ENCODE peak calls at places on chromosomes 7 and 10, in six cellular contexts. G is cardiac muscle cell; P is T-helper 2 cell; H is amygdala; I is stimulated activated CD8-positive, alpha-beta memory T cell treated with anti-CD3 and anti-CD28 coated beads, Interleukin-7, amount 100 ng/mL, for 4 hours; F is brain microvascular endothelial cell. N is an unnamed sample.

GRCh38 chr10:77357611-77358010 is 280.0 kb downstream of the KCNMA1 start:
- DNase-seq in G (peak), P (no peak), H (no peak), I (no peak), F (no peak), N (no peak)

GRCh38 chr7:16028103-16028502 is 341.6 kb upstream of the MEOX2 start:
- DNase-seq in G (peak), P (no peak), H (no peak), I (no peak), F (peak), N (no peak)

GRCh38 chr7:74288034-74288881 is 949 bp upstream of the CLIP2 start:
- DNase-seq in G (peak), P (no peak), H (no peak), I (no peak), F (no peak), N (no peak)

GRCh38 chr10:69446650-69447151 is 4.6 kb upstream of the TSPAN15 start:
- DNase-seq in G (peak), P (no peak), H (no peak), I (no peak), F (peak), N (no peak)

GRCh38 chr7:148650232-148650858 is 48.4 kb upstream of the CUL1 start:
- DNase-seq in G (peak), P (no peak), H (no peak), I (no peak), F (no peak), N (no peak)

GRCh38 chr7:131072505-131073091 is 255.1 kb upstream of the MKLN1 start:
- DNase-seq in G (peak), P (no peak), H (no peak), I (no peak), F (no peak), N (no peak)

GRCh38 chr10:104622175-104622574 is 18.9 kb upstream of the SORCS3 start:
- DNase-seq in G (no peak), P (no peak), H (no peak), I (no peak), F (no peak), N (no peak)

GRCh38 chr10:75987610-75988009 is 556.2 kb downstream of the LRMDA start:
- DNase-seq in G (peak), P (no peak), H (no peak), I (no peak), F (peak), N (no peak)

GRCh38 chr7:158585721-158586498 is 1.7 kb downstream of the PTPRN2 start:
- DNase-seq in G (no peak), P (no peak), H (no peak), I (no peak), F (no peak), N (no peak)

GRCh38 chr10:119375574-119376265 is 166.8 kb downstream of the RGS10 start:
- DNase-seq in G (peak), P (no peak), H (no peak), I (no peak), F (no peak), N (no peak)

GRCh38 chr7:35258125-35258890 is 4.4 kb upstream of the TBX20 start:
- DNase-seq in G (peak), P (no peak), H (no peak), I (no peak), F (no peak), N (no peak)

GRCh38 chr7:77281780-77282478 is 82.3 kb upstream of the FGL2 start:
- DNase-seq in G (no peak), P (no peak), H (no peak), I (no peak), F (no peak), N (no peak)

GRCh38 chr7:97078023-97078988 is 39.2 kb upstream of the SDHAF3 start:
- DNase-seq in G (no peak), P (no peak), H (no peak), I (no peak), F (no peak), N (no peak)

GRCh38 chr7:102093599-102094001 is 193.1 kb upstream of the SH2B2 start:
- DNase-seq in G (no peak), P (no peak), H (no peak), I (no peak), F (no peak), N (no peak)

GRCh38 chr7:121138262-121138933 is 149.9 kb downstream of the CPED1 start:
- DNase-seq in G (peak), P (no peak), H (no peak), I (no peak), F (no peak), N (no peak)

GRCh38 chr7:16754869-16755317 is 1.3 kb downstream of the TSPAN13 start:
- DNase-seq in G (no peak), P (no peak), H (no peak), I (no peak), F (no peak), N (no peak)

GRCh38 chr7:107291434-107291833 is 122.6 kb downstream of the HBP1 start:
- DNase-seq in G (no peak), P (no peak), H (no peak), I (no peak), F (no peak), N (no peak)

GRCh38 chr7:49773939-49774458 is 561 bp downstream of the VWC2 start:
- DNase-seq in G (no peak), P (no peak), H (no peak), I (no peak), F (no peak), N (no peak)

GRCh38 chr7:26419198-26419597 is 127.5 kb downstream of the SNX10 start:
- DNase-seq in G (no peak), P (no peak), H (no peak), I (no peak), F (no peak), N (no peak)

N was measured in natural killer cell.